ENCODE peak calls at places on chromosomes 2 and 18, in six cellular contexts. M is mesenchymal stem cell; C is thoracic aorta; Q is right atrium auricular region; S is CD8-positive, alpha-beta T cell; N is aorta. V is an unnamed sample.

GRCh38 chr2:121611730-121612705 is 37.2 kb downstream of the CLASP1 start:
- DNase-seq in C (no peak), M (no peak), S (no peak), N (no peak), Q (no peak), V (no peak)

GRCh38 chr2:43333656-43334144 is 107.3 kb upstream of the ZFP36L2 start:
- DNase-seq in C (no peak), M (peak; percentile 57), Q (no peak), N (no peak), S (no peak), V (no peak)

GRCh38 chr2:231181848-231182247 is 16.6 kb upstream of the ARMC9 start:
- DNase-seq in N (peak; percentile 92), S (no peak), Q (peak; percentile 89), M (peak; percentile 96), C (peak; percentile 68), V (no peak)

GRCh38 chr18:75130591-75131274 is 78.2 kb downstream of the PTGR3 start:
- DNase-seq in N (no peak), S (no peak), M (no peak), C (no peak), Q (peak; percentile 50), V (no peak)

GRCh38 chr2:64143154-64144056 is 815 bp downstream of the PELI1 start:
- DNase-seq in M (peak; percentile 49), C (no peak), S (peak; percentile 32), N (no peak), Q (no peak), V (no peak)

GRCh38 chr2:236667526-236667925 is 97.9 kb downstream of the ACKR3 start:
- DNase-seq in C (no peak), S (no peak), Q (peak; percentile 57), M (no peak), N (no peak), V (no peak)

GRCh38 chr2:26274058-26274613 is 29.4 kb downstream of the HADHB start:
- DNase-seq in C (peak; percentile 46), N (no peak), S (no peak), Q (peak; percentile 94), M (peak; percentile 95), V (no peak)

GRCh38 chr18:62187543-62188378 is 706 bp downstream of the RELCH start:
- DNase-seq in M (peak; percentile 37), S (peak; percentile 22), N (no peak), C (no peak), Q (no peak), V (no peak)

GRCh38 chr2:237877576-237878307 is 18.3 kb downstream of the RAMP1 start:
- DNase-seq in C (no peak), Q (no peak), N (peak; percentile 70), S (no peak), M (no peak), V (no peak)

GRCh38 chr2:96964221-96964905 is 22.0 kb downstream of the FAM178B start:
- DNase-seq in C (no peak), Q (no peak), S (no peak), M (no peak), N (peak; percentile 34), V (no peak)

GRCh38 chr2:240329778-240330177 is 105.7 kb upstream of the GPC1 start:
- DNase-seq in N (no peak), C (no peak), Q (no peak), S (no peak), M (no peak), V (no peak)

GRCh38 chr2:73987109-73987947 is 2.6 kb downstream of the TET3 start:
- DNase-seq in C (no peak), N (no peak), S (peak; percentile 50), Q (no peak), M (peak; percentile 55), V (no peak)

GRCh38 chr18:24436939-24437338 is 10.5 kb downstream of the IMPACT start:
- DNase-seq in Q (no peak), C (no peak), M (no peak), N (no peak), S (no peak), V (no peak)

GRCh38 chr2:85917887-85918795 is 29.4 kb upstream of the ST3GAL5 start:
- DNase-seq in Q (no peak), C (no peak), S (no peak), M (no peak), N (no peak), V (no peak)

GRCh38 chr18:63878982-63879381 is 8.5 kb upstream of the SERPINB2 start:
- DNase-seq in N (no peak), C (no peak), Q (no peak), S (no peak), M (no peak), V (no peak)

GRCh38 chr18:12995424-12995823 is 4.3 kb downstream of the CEP192 start:
- DNase-seq in Q (no peak), S (no peak), N (no peak), C (no peak), M (no peak), V (no peak)

GRCh38 chr2:215764441-215765048 is 248.8 kb downstream of the MREG start:
- DNase-seq in N (no peak), M (peak; percentile 78), Q (no peak), C (no peak), S (no peak), V (no peak)

GRCh38 chr18:10088734-10089133 is 174.9 kb downstream of the VAPA start:
- DNase-seq in Q (no peak), S (no peak), C (no peak), M (no peak), N (no peak), V (no peak)

GRCh38 chr2:26230806-26231205 is 13.6 kb downstream of the HADHA start:
- DNase-seq in C (no peak), Q (no peak), S (no peak), M (no peak), N (no peak), V (no peak)

GRCh38 chr2:155456222-155456621 is 757.7 kb downstream of the KCNJ3 start:
- DNase-seq in Q (no peak), N (no peak), M (no peak), S (no peak), C (no peak), V (no peak)

GRCh38 chr2:1437101-1437500 is 23.8 kb downstream of the TPO start:
- DNase-seq in C (no peak), Q (no peak), M (no peak), S (no peak), N (no peak), V (no peak)

GRCh38 chr18:72458256-72458655 is 85.9 kb downstream of the CBLN2 start:
- DNase-seq in M (no peak), Q (no peak), N (no peak), S (no peak), C (no peak), V (no peak)

GRCh38 chr18:72456802-72457201 is 87.3 kb downstream of the CBLN2 start:
- DNase-seq in M (no peak), S (no peak), C (no peak), Q (no peak), N (no peak), V (no peak)

DNA sequence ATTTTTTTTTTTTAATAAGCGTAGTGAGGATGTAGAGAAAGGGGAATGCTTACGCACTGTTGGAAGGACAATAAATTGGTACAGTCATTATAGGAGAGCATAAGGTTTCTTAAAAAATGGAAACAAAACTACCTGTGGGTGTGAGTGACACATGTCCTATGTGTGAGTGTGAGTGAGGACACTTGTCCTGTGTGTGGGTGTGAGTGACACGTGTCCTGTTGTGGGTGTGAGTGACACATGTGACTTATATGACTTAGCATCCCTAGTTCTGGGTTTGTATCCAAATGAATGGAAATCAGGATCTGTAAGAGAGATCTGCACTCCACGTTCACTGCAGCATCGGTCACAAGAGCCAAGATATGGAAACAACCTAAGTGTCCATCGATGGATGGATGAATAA is 91.8 kb downstream of the CBLN2 start:
- DNase-seq in N (no peak), Q (no peak), C (no peak), M (no peak), S (no peak), V (no peak)
- H3K9me3 ChIP-seq in N (no peaks in the 10 kb centered on the region), Q (no peaks in the 10 kb centered on the region), C (no peaks in the 10 kb centered on the region), M (peaks cover 2% of the 10 kb centered on the region), S (no peaks in the 10 kb centered on the region), V (no peaks in the 10 kb centered on the region)

GRCh38 chr2:39510087-39510486 is 73.0 kb upstream of the MAP4K3 start:
- DNase-seq in Q (no peak), S (no peak), M (peak; percentile 46), N (no peak), C (no peak), V (no peak)
- H3K27ac ChIP-seq in Q (peak overlapping the region; percentile 41), S (no peak overlapping the region), M (no peak overlapping the region), N (no peak overlapping the region), C (no peak overlapping the region), V (no peak overlapping the region)

GRCh38 chr2:16167471-16168426 is 227.4 kb downstream of the MYCN start:
- DNase-seq in N (no peak), S (no peak), Q (no peak), M (no peak), C (no peak), V (no peak)
- H3K9me3 ChIP-seq in N (peaks cover 2% of the 10 kb centered on the region), S (no peaks in the 10 kb centered on the region), Q (no peaks in the 10 kb centered on the region), M (no peaks in the 10 kb centered on the region), C (no peaks in the 10 kb centered on the region), V (no peaks in the 10 kb centered on the region)

GRCh38 chr2:174967086-174967485 is 38.1 kb downstream of the CHN1 start:
- DNase-seq in N (no peak), M (no peak), C (no peak), S (no peak), Q (no peak), V (no peak)
- H3K27ac ChIP-seq in N (no peak overlapping the region), M (no peak overlapping the region), C (no peak overlapping the region), S (no peak overlapping the region), Q (no peak overlapping the region), V (no peak overlapping the region)

DNA sequence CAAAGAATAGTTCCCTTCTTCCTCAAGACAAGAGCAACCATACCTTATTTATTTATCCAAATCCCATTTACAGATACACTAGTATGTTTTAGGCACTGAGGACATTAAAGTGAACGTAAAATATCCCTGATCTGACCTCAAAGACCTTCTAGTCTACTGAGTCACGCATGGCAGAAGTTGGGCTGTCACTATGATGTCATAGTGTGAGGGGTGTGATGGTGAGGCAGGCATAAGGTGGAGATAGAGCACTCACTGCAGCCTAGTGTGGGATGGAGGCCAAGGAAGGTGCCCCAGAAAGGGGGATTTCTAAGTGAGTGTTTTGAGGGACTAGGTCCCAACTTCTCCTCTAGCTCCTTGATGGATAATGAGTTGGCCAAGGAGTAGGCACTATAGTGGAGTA is 249.5 kb upstream of the SKOR2 start:
- DNase-seq in N (no peak), S (no peak), M (no peak), Q (no peak), C (no peak), V (no peak)
- H3K9me3 ChIP-seq in N (peaks cover 1% of the 10 kb centered on the region), S (no peaks in the 10 kb centered on the region), M (no peaks in the 10 kb centered on the region), Q (no peaks in the 10 kb centered on the region), C (no peaks in the 10 kb centered on the region), V (no peaks in the 10 kb centered on the region)

DNA sequence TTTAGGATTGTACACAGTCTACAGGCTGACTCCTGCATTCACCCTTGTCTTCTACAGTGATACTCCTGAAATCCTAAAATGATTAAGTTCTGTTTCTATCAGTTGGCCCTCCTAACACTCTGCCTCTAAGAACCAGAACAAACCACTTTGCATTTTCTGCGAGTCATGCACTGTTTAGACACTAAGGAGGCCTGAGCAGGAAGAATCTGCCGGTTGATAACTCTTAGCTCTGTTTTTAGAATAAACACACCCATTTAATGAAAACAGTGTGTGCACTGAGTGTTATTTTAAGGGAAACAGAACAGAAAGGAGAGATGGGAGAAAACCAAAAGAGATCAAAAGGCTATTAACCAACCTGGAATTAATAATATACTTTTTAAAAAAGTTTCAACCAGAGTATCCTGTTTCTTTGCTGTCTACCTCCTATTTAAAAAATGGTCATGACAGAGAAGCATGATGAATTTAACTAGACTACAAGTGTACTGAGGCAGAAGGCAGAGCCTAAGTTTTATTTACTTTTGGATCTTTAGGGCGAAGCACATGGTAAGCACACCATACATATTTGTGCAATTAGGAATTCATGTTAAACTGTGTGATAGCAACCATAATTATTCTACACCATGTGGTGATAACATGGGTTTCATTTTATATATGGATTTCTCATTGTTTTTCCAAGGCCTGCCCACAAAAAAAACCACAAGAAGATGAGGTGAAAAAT is 22.7 kb upstream of the SSB start:
- DNase-seq in M (peak; percentile 39), S (no peak), N (no peak), Q (no peak), C (no peak), V (no peak)
- H3K27ac ChIP-seq in M (peak overlapping the region; percentile 80), S (no peak overlapping the region), N (no peak overlapping the region), Q (no peak overlapping the region), C (no peak overlapping the region), V (no peak overlapping the region)

V was measured in iPS DF 6.9.